ENCODE peak calls at places on chromosomes 13 and 19, in eight cellular contexts. U is PC-3, O is SK-N-SH, Q is GM23248, P is hepatocyte, V is MM.1S, B is PC-9, M is HCT116. R is an unnamed sample.
A peak's percentile ranks its signal among the peaks of the same experiment; 100 is the strongest.

GRCh38 chr19:42088471-42089190 is 12.7 kb downstream of the ZNF574 start:
- DNase-seq in V (no peak), M (no peak), O (no peak), B (no peak), U (no peak), Q (peak; percentile 78), P (no peak), R (no peak)

GRCh38 chr13:113927661-113928581 is 46.0 kb downstream of the C13orf46 start:
- DNase-seq in O (no peak), B (peak; percentile 66), V (no peak), M (no peak), P (peak; percentile 52), Q (peak; percentile 98), U (no peak), R (no peak)

GRCh38 chr19:2507109-2507508 is 31.2 kb downstream of the GADD45B start:
- DNase-seq in P (peak; percentile 73), O (no peak), Q (peak; percentile 79), V (no peak), B (peak; percentile 89), M (peak; percentile 75), U (peak; percentile 89), R (peak; percentile 29)

GRCh38 chr19:42226886-42227285 is 6.8 kb downstream of the ZNF526 start:
- DNase-seq in U (no peak), Q (peak; percentile 50), M (no peak), O (no peak), P (no peak), V (no peak), B (no peak), R (no peak)

GRCh38 chr19:3520166-3521103 is 14.3 kb downstream of the FZR1 start:
- DNase-seq in O (peak; percentile 66), B (no peak), P (peak; percentile 51), M (no peak), Q (no peak), V (no peak), U (no peak), R (no peak)

GRCh38 chr19:35757231-35757748 is 461 bp upstream of the HSPB6 start:
- DNase-seq in B (no peak), Q (peak; percentile 93), O (peak; percentile 70), M (no peak), P (peak; percentile 92), U (peak; percentile 29), V (no peak), R (no peak)

GRCh38 chr19:8986296-8986695 is 23.9 kb downstream of the MUC16 start:
- DNase-seq in P (no peak), M (no peak), B (no peak), O (no peak), Q (no peak), V (no peak), U (no peak), R (no peak)

GRCh38 chr19:49677901-49678674 is 1.0 kb downstream of the PRMT1 start:
- DNase-seq in Q (peak; percentile 74), P (peak; percentile 88), V (peak; percentile 75), O (peak; percentile 81), U (peak; percentile 75), M (no peak), B (no peak), R (peak; percentile 85)

GRCh38 chr19:16679811-16680210 is 18.9 kb downstream of the TMEM38A start:
- DNase-seq in V (no peak), B (no peak), U (no peak), M (no peak), P (no peak), Q (no peak), O (no peak), R (no peak)

GRCh38 chr19:55305491-55305890 is 19.6 kb downstream of the TMEM150B start:
- DNase-seq in M (no peak), U (peak; percentile 56), V (peak; percentile 45), O (peak; percentile 84), P (no peak), B (no peak), Q (peak; percentile 50), R (peak; percentile 80)

GRCh38 chr19:58021541-58022282 is 12.1 kb upstream of the ZSCAN1 start:
- DNase-seq in B (peak; percentile 41), O (peak; percentile 81), M (no peak), Q (peak; percentile 73), V (peak; percentile 8), P (peak; percentile 55), U (no peak), R (no peak)

GRCh38 chr13:98315466-98315865 is 138.4 kb upstream of the RNF113B start:
- DNase-seq in B (no peak), U (no peak), Q (peak; percentile 82), O (no peak), V (no peak), M (no peak), P (no peak), R (no peak)

GRCh38 chr19:37929512-37929911 is 22.5 kb downstream of the SIPA1L3 start:
- DNase-seq in O (no peak), M (no peak), B (no peak), Q (no peak), P (no peak), V (no peak), U (no peak), R (peak; percentile 47)

GRCh38 chr13:30222253-30222652 is 85.1 kb downstream of the KATNAL1 start:
- DNase-seq in B (no peak), O (no peak), U (peak; percentile 6), M (no peak), Q (peak; percentile 2), V (no peak), P (no peak), R (peak; percentile 5)

GRCh38 chr19:2168619-2169424 is 5.1 kb downstream of the DOT1L start:
- DNase-seq in Q (peak; percentile 99), M (peak; percentile 98), P (peak; percentile 96), B (peak; percentile 96), V (no peak), O (peak; percentile 85), U (peak; percentile 97), R (no peak)

GRCh38 chr19:47339196-47339880 is 7.4 kb downstream of the C5AR2 start:
- DNase-seq in P (no peak), Q (no peak), M (no peak), B (no peak), V (no peak), U (no peak), O (no peak), R (no peak)

GRCh38 chr19:44696939-44697669 is 1.8 kb upstream of the CEACAM16 start:
- DNase-seq in U (no peak), B (no peak), V (no peak), Q (no peak), O (no peak), P (no peak), M (no peak), R (no peak)

GRCh38 chr13:35879111-35879510 is 252.1 kb downstream of the DCLK1 start:
- DNase-seq in V (peak; percentile 28), B (no peak), Q (no peak), O (no peak), M (no peak), U (no peak), P (no peak), R (no peak)
- H3K9me2 ChIP-seq in V (no peaks in the 10 kb centered on the region), B (no peaks in the 10 kb centered on the region), Q (no peaks in the 10 kb centered on the region), O (no peaks in the 10 kb centered on the region), M (no peaks in the 10 kb centered on the region), U (no peaks in the 10 kb centered on the region), P (no peaks in the 10 kb centered on the region), R (no peaks in the 10 kb centered on the region)

GRCh38 chr13:82797876-82798275 is 1084.4 kb downstream of the SLITRK1 start:
- DNase-seq in B (no peak), V (no peak), M (no peak), U (no peak), P (no peak), O (no peak), Q (no peak), R (no peak)

GRCh38 chr13:82803341-82803740 is 1078.9 kb downstream of the SLITRK1 start:
- DNase-seq in B (no peak), Q (peak; percentile 1), O (no peak), P (no peak), V (no peak), M (no peak), U (no peak), R (no peak)

GRCh38 chr13:82800391-82800790 is 1081.9 kb downstream of the SLITRK1 start:
- DNase-seq in B (no peak), O (no peak), V (no peak), M (no peak), P (no peak), U (peak; percentile 14), Q (peak; percentile 12), R (no peak)

GRCh38 chr13:82802528-82802927 is 1079.7 kb downstream of the SLITRK1 start:
- DNase-seq in U (no peak), Q (no peak), M (no peak), B (no peak), P (no peak), V (no peak), O (no peak), R (no peak)
- H3K4me3 ChIP-seq in U (no peak overlapping the region), Q (no peak overlapping the region), M (no peak overlapping the region), B (no peak overlapping the region), P (no peak overlapping the region), V (no peak overlapping the region), O (no peak overlapping the region), R (no peak overlapping the region)

DNA sequence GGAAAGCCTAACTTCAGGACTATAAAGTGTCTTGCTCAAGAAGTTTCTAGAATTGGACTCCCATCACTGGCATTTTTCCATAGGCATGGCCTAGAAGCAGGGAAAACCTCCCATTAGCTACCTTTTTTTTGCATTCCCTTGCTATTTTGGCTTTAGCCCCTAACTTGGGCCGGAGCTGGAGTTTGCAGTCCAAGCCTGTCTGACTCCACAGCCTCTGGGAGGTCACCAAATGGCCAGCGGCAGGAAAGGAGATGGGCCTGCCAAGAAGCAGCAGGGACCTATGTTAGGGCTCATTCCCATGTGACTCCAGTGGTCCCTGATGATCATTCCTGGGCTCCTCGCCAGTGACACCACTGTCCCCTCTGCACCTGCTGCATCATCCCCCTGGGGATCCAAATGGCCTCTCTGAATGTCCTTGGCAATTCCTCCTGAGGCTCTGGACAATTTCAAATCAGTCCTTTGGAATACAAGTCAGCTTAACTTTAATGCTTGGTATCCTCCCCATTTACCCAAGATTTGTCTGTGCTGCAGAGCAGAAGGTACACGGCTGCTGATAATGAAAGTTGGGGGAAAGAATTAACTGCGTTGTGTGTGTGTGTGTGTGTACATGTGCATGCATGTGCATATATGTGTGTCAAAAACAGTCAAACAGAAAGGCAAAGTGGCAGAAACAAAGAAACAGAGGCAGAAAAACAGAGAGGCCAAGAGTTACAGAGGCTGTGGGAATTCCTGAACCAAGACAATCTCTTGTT is 69.8 kb upstream of the SERP2 start:
- DNase-seq in V (no peak), M (no peak), O (peak; percentile 9), P (peak; percentile 36), U (no peak), Q (no peak), B (no peak), R (no peak)
- H3K4me1 ChIP-seq in V (no peaks in the 10 kb centered on the region), M (peaks cover 61% of the 10 kb centered on the region), O (peaks cover 34% of the 10 kb centered on the region), P (peaks cover 32% of the 10 kb centered on the region), U (peaks cover 74% of the 10 kb centered on the region), Q (peaks cover 19% of the 10 kb centered on the region), B (peaks cover 67% of the 10 kb centered on the region), R (peaks cover 7% of the 10 kb centered on the region)

DNA sequence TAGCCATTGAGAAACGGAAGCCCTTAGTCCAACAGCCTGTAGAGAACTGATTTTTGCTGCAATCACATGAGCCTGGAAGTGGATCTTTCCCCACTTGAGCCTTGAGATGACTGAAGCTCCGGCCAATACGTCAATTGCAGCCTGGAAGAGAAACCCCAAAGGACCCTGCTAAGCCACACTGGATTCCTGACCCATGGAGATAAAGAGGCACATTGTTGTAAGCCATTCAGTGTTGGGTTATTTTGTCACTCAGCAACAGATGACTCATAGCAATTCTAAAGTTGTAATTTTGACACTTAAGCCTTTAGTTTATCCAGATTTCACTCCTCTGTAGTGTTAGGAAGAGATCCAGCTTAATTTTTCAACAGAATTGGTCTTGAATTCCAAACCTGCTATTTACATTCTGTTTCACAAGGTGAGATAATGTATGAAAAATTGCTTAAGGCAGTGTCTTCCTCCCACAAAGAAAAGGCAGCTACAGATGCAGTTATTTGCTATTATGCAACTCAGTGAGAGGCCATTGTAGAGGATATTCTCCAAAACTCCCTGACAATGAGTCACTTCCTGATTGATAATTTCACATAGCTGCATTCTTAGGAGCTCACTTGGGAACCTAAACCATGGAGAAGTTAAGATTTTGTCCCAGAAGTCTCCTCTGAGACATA is 59.4 kb upstream of the TSHZ3 start:
- DNase-seq in O (no peak), Q (peak; percentile 90), V (no peak), U (peak; percentile 36), B (no peak), M (no peak), P (peak; percentile 38), R (no peak)
- H3K9me2 ChIP-seq in O (no peaks in the 10 kb centered on the region), Q (no peaks in the 10 kb centered on the region), V (no peaks in the 10 kb centered on the region), U (no peaks in the 10 kb centered on the region), B (no peaks in the 10 kb centered on the region), M (no peaks in the 10 kb centered on the region), P (no peaks in the 10 kb centered on the region), R (no peaks in the 10 kb centered on the region)